ENCODE peak calls at places on chromosomes 11 and 22, in five cellular contexts. W is SHP77; R is T follicular helper cell; B is cardiac fibroblast; A is stimulated activated CD4-positive, alpha-beta T cell treated with anti-CD3 and anti-CD28 coated beads, TNF-alpha, amount 100 ng/mL, for 48 hours. H is an unnamed sample.

GRCh38 chr11:91792779-91793262 is 431.8 kb upstream of the FAT3 start:
- DNase-seq in W (no peak), R (no peak), B (no peak), A (no peak), H (no peak)

GRCh38 chr11:108559904-108560303 is 33.7 kb downstream of the EXPH5 start:
- DNase-seq in B (peak), A (no peak), R (no peak), W (no peak), H (no peak)

GRCh38 chr11:103875855-103876510 is 160.5 kb upstream of the DDI1 start:
- DNase-seq in W (no peak), R (no peak), A (no peak), B (no peak), H (no peak)

GRCh38 chr11:94314064-94314463 is 9.7 kb downstream of the IZUMO1R start:
- DNase-seq in W (no peak), B (no peak), A (no peak), R (no peak), H (no peak)

GRCh38 chr11:6077723-6078122 is 29.8 kb upstream of the OR56B4 start:
- DNase-seq in B (no peak), R (no peak), W (no peak), A (no peak), H (no peak)

GRCh38 chr11:35276396-35276795 is 137.4 kb downstream of the CD44 start:
- DNase-seq in R (no peak), B (peak), A (peak), W (no peak), H (no peak)

GRCh38 chr11:122634507-122634906 is 21.0 kb upstream of the UBASH3B start:
- DNase-seq in R (no peak), W (no peak), B (peak), A (no peak), H (peak)

GRCh38 chr11:15727125-15727524 is 612.4 kb downstream of the INSC start:
- DNase-seq in W (no peak), A (no peak), R (no peak), B (no peak), H (no peak)

GRCh38 chr22:39488563-39489083 is 13.5 kb upstream of the MIEF1 start:
- DNase-seq in R (no peak), B (no peak), W (no peak), A (no peak), H (no peak)

GRCh38 chr22:20843501-20843900 is 15.1 kb downstream of the PI4KA start:
- DNase-seq in A (no peak), W (no peak), R (no peak), B (no peak), H (no peak)

GRCh38 chr11:65428578-65429068 is 6.0 kb downstream of the NEAT1 start:
- DNase-seq in R (no peak), A (no peak), W (no peak), B (no peak), H (no peak)

GRCh38 chr11:71937826-71938225 is 9.0 kb downstream of the RNF121 start:
- DNase-seq in A (no peak), W (no peak), R (no peak), B (no peak), H (no peak)

GRCh38 chr11:78045851-78046485 is 17.7 kb upstream of the THRSP start:
- DNase-seq in W (peak), A (peak), B (peak), R (peak), H (peak)

GRCh38 chr22:40642316-40642715 is 5.8 kb upstream of the MRTFA start:
- DNase-seq in A (no peak), B (no peak), W (no peak), R (no peak), H (no peak)

GRCh38 chr22:50342651-50343540 is at the start of gene PPP6R2:
- DNase-seq in W (peak), B (peak), A (peak), R (peak), H (no peak)

GRCh38 chr11:125494987-125495725 is 909 bp downstream of the FEZ1 start:
- DNase-seq in A (no peak), W (no peak), B (peak), R (no peak), H (no peak)

GRCh38 chr22:26986884-26987283 is 329.5 kb downstream of the MIAT start:
- DNase-seq in W (no peak), A (no peak), R (no peak), B (no peak), H (no peak)

GRCh38 chr22:42919199-42919598 is 62.1 kb upstream of the ARFGAP3 start:
- DNase-seq in B (peak), W (no peak), A (no peak), R (no peak), H (no peak)

GRCh38 chr22:42922374-42923177 is 65.5 kb upstream of the ARFGAP3 start:
- DNase-seq in A (no peak), R (no peak), B (no peak), W (no peak), H (no peak)

H was measured in brain pericyte.